ENCODE peak calls at places on chromosomes 5 and 9, in six cellular contexts. One of them, this sample, is unnamed.

GRCh38 chr9:37037137-37037743 is 3.2 kb upstream of the PAX5 start:
- DNase-seq in caudate nucleus: no peak
- DNase-seq in PC-9: no peak
- DNase-seq in left kidney: peak; percentile 66
- DNase-seq in fibroblast of lung: peak; percentile 17
- DNase-seq in WERI-Rb-1: no peak
- DNase-seq in this sample: peak; percentile 57

GRCh38 chr5:143308726-143309125 is 94.8 kb downstream of the NR3C1 start:
- DNase-seq in caudate nucleus: no peak
- DNase-seq in PC-9: no peak
- DNase-seq in left kidney: no peak
- DNase-seq in fibroblast of lung: no peak
- DNase-seq in WERI-Rb-1: no peak
- DNase-seq in this sample: no peak

GRCh38 chr5:73299665-73300435 is 126.9 kb downstream of the TMEM174 start:
- DNase-seq in caudate nucleus: no peak
- DNase-seq in PC-9: no peak
- DNase-seq in left kidney: peak; percentile 61
- DNase-seq in fibroblast of lung: peak; percentile 44
- DNase-seq in WERI-Rb-1: no peak
- DNase-seq in this sample: peak; percentile 64

GRCh38 chr9:77084094-77084493 is 64.6 kb downstream of the FOXB2 start:
- DNase-seq in caudate nucleus: no peak
- DNase-seq in PC-9: no peak
- DNase-seq in left kidney: no peak
- DNase-seq in fibroblast of lung: no peak
- DNase-seq in WERI-Rb-1: no peak
- DNase-seq in this sample: no peak

GRCh38 chr5:149046196-149046829 is 16.5 kb downstream of the SH3TC2 start:
- DNase-seq in caudate nucleus: no peak
- DNase-seq in PC-9: no peak
- DNase-seq in left kidney: no peak
- DNase-seq in fibroblast of lung: no peak
- DNase-seq in WERI-Rb-1: no peak
- DNase-seq in this sample: no peak

GRCh38 chr5:57306359-57306758 is 132.5 kb downstream of the GPBP1 start:
- DNase-seq in caudate nucleus: no peak
- DNase-seq in PC-9: no peak
- DNase-seq in left kidney: no peak
- DNase-seq in fibroblast of lung: no peak
- DNase-seq in WERI-Rb-1: no peak
- DNase-seq in this sample: no peak

GRCh38 chr5:171713152-171713551 is 72.5 kb upstream of the SMIM23 start:
- DNase-seq in caudate nucleus: no peak
- DNase-seq in PC-9: no peak
- DNase-seq in left kidney: no peak
- DNase-seq in fibroblast of lung: no peak
- DNase-seq in WERI-Rb-1: no peak
- DNase-seq in this sample: peak; percentile 15

GRCh38 chr5:153099328-153099727 is 391.1 kb upstream of the GRIA1 start:
- DNase-seq in caudate nucleus: no peak
- DNase-seq in PC-9: no peak
- DNase-seq in left kidney: no peak
- DNase-seq in fibroblast of lung: no peak
- DNase-seq in WERI-Rb-1: no peak
- DNase-seq in this sample: no peak

GRCh38 chr9:121610638-121610953 is 40.8 kb upstream of the DAB2IP start:
- DNase-seq in caudate nucleus: no peak
- DNase-seq in PC-9: no peak
- DNase-seq in left kidney: no peak
- DNase-seq in fibroblast of lung: no peak
- DNase-seq in WERI-Rb-1: no peak
- DNase-seq in this sample: no peak

GRCh38 chr5:157253547-157253946 is 12.4 kb upstream of the CYFIP2 start:
- DNase-seq in caudate nucleus: peak; percentile 51
- DNase-seq in PC-9: no peak
- DNase-seq in left kidney: peak; percentile 72
- DNase-seq in fibroblast of lung: peak; percentile 65
- DNase-seq in WERI-Rb-1: peak; percentile 39
- DNase-seq in this sample: peak; percentile 78

GRCh38 chr5:80136751-80137272 is 101.7 kb downstream of the THBS4 start:
- DNase-seq in caudate nucleus: no peak
- DNase-seq in PC-9: no peak
- DNase-seq in left kidney: no peak
- DNase-seq in fibroblast of lung: no peak
- DNase-seq in WERI-Rb-1: no peak
- DNase-seq in this sample: peak; percentile 43

GRCh38 chr9:38112010-38112409 is 43.0 kb upstream of the SHB start:
- DNase-seq in caudate nucleus: no peak
- DNase-seq in PC-9: no peak
- DNase-seq in left kidney: no peak
- DNase-seq in fibroblast of lung: no peak
- DNase-seq in WERI-Rb-1: peak; percentile 38
- DNase-seq in this sample: no peak

GRCh38 chr5:68047035-68047434 is 168.5 kb upstream of the PIK3R1 start:
- DNase-seq in caudate nucleus: no peak
- DNase-seq in PC-9: no peak
- DNase-seq in left kidney: no peak
- DNase-seq in fibroblast of lung: peak; percentile 47
- DNase-seq in WERI-Rb-1: no peak
- DNase-seq in this sample: no peak

GRCh38 chr9:16023466-16023865 is 470.6 kb downstream of the CCDC171 start:
- DNase-seq in caudate nucleus: no peak
- DNase-seq in PC-9: no peak
- DNase-seq in left kidney: no peak
- DNase-seq in fibroblast of lung: peak; percentile 81
- DNase-seq in WERI-Rb-1: no peak
- DNase-seq in this sample: no peak

GRCh38 chr5:173786296-173787187 is 101.6 kb upstream of the CPEB4 start:
- DNase-seq in caudate nucleus: no peak
- DNase-seq in PC-9: no peak
- DNase-seq in left kidney: peak; percentile 83
- DNase-seq in fibroblast of lung: no peak
- DNase-seq in WERI-Rb-1: no peak
- DNase-seq in this sample: no peak

GRCh38 chr5:122501087-122501435 is 189.0 kb downstream of the SNCAIP start:
- DNase-seq in caudate nucleus: no peak
- DNase-seq in PC-9: no peak
- DNase-seq in left kidney: no peak
- DNase-seq in fibroblast of lung: peak; percentile 63
- DNase-seq in WERI-Rb-1: no peak
- DNase-seq in this sample: no peak

GRCh38 chr5:34509392-34509791 is 146.7 kb upstream of the RAI14 start:
- DNase-seq in caudate nucleus: no peak
- DNase-seq in PC-9: peak; percentile 68
- DNase-seq in left kidney: no peak
- DNase-seq in fibroblast of lung: no peak
- DNase-seq in WERI-Rb-1: no peak
- DNase-seq in this sample: no peak

GRCh38 chr5:84378420-84378819 is 6.3 kb downstream of the EDIL3 start:
- DNase-seq in caudate nucleus: no peak
- DNase-seq in PC-9: no peak
- DNase-seq in left kidney: no peak
- DNase-seq in fibroblast of lung: peak; percentile 70
- DNase-seq in WERI-Rb-1: no peak
- DNase-seq in this sample: no peak

GRCh38 chr9:20618361-20618799 is 3.9 kb downstream of the MLLT3 start:
- DNase-seq in caudate nucleus: peak; percentile 32
- DNase-seq in PC-9: peak; percentile 71
- DNase-seq in left kidney: peak; percentile 46
- DNase-seq in fibroblast of lung: peak; percentile 84
- DNase-seq in WERI-Rb-1: no peak
- DNase-seq in this sample: no peak

GRCh38 chr9:19441730-19442129 is 32.9 kb downstream of the ACER2 start:
- DNase-seq in caudate nucleus: no peak
- DNase-seq in PC-9: no peak
- DNase-seq in left kidney: no peak
- DNase-seq in fibroblast of lung: no peak
- DNase-seq in WERI-Rb-1: no peak
- DNase-seq in this sample: no peak

GRCh38 chr9:112784020-112784788 is 33.6 kb downstream of the SNX30 start:
- DNase-seq in caudate nucleus: no peak
- DNase-seq in PC-9: no peak
- DNase-seq in left kidney: peak; percentile 80
- DNase-seq in fibroblast of lung: peak; percentile 40
- DNase-seq in WERI-Rb-1: peak; percentile 68
- DNase-seq in this sample: peak; percentile 65

This sample was measured in islet precursor cell.